ENCODE peak calls at places on chromosomes 5 and 9, in seven cellular contexts. V, B, M, O, Y, X and I are unnamed samples.

GRCh38 chr9:113807173-113808061 is 68.7 kb upstream of the ZNF618 start:
- DNase-seq in V (no peak), B (peak), O (peak), M (peak), Y (peak), X (peak), I (peak)

GRCh38 chr9:26723486-26723885 is 169.1 kb downstream of the CAAP1 start:
- DNase-seq in B (peak), V (no peak), X (peak), Y (no peak), O (peak), M (peak), I (peak)

GRCh38 chr5:55063220-55063863 is 39.1 kb upstream of the GZMA start:
- DNase-seq in M (no peak), Y (no peak), B (no peak), X (no peak), O (no peak), V (no peak), I (no peak)

GRCh38 chr9:76101472-76101871 is 211.0 kb downstream of the PCSK5 start:
- DNase-seq in V (no peak), Y (no peak), B (no peak), M (no peak), O (no peak), X (no peak), I (no peak)

GRCh38 chr9:110351009-110351467 is 13.4 kb upstream of the TXNDC8 start:
- DNase-seq in Y (no peak), M (peak), B (no peak), V (no peak), O (no peak), X (peak), I (no peak)

GRCh38 chr5:40037703-40038102 is 612.9 kb upstream of the DAB2 start:
- DNase-seq in Y (no peak), B (no peak), M (no peak), O (no peak), V (no peak), X (no peak), I (peak)

GRCh38 chr9:111000202-111000601 is 38.1 kb downstream of the LPAR1 start:
- DNase-seq in V (no peak), B (no peak), M (no peak), O (no peak), Y (no peak), X (no peak), I (no peak)

GRCh38 chr9:76927540-76928240 is 21.8 kb upstream of the PRUNE2 start:
- DNase-seq in X (no peak), O (no peak), Y (no peak), V (no peak), M (no peak), B (no peak), I (no peak)

GRCh38 chr5:56620903-56621680 is 194.3 kb upstream of the MAP3K1 start:
- DNase-seq in V (no peak), Y (no peak), B (no peak), O (no peak), M (no peak), X (no peak), I (no peak)

GRCh38 chr9:82247318-82247717 is 258.7 kb downstream of the SPATA31D1 start:
- DNase-seq in B (no peak), X (no peak), O (no peak), M (no peak), V (no peak), Y (no peak), I (no peak)

GRCh38 chr9:6611891-6612290 is 33.6 kb downstream of the GLDC start:
- DNase-seq in O (no peak), M (no peak), Y (no peak), X (no peak), V (no peak), B (no peak), I (no peak)

GRCh38 chr5:89445106-89445745 is 562.2 kb upstream of the MEF2C start:
- DNase-seq in M (no peak), X (no peak), O (no peak), V (no peak), Y (no peak), B (no peak), I (no peak)

GRCh38 chr9:125829743-125830142 is 82.6 kb downstream of the PBX3 start:
- DNase-seq in Y (peak), M (peak), X (no peak), O (peak), B (no peak), V (peak), I (no peak)

GRCh38 chr5:103275851-103276250 is 17.3 kb downstream of the MACIR start:
- DNase-seq in V (no peak), M (no peak), B (no peak), X (no peak), O (no peak), Y (no peak), I (no peak)

GRCh38 chr5:93279292-93279974 is 301.6 kb downstream of the NR2F1-AS1 start:
- DNase-seq in X (no peak), Y (no peak), B (no peak), V (no peak), O (no peak), M (no peak), I (no peak)

GRCh38 chr5:95959964-95960801 is 1.5 kb downstream of the ELL2 start:
- DNase-seq in X (peak), V (no peak), O (peak), M (peak), B (no peak), Y (no peak), I (peak)

GRCh38 chr5:171342362-171343111 is 33.5 kb downstream of the TLX3 start:
- DNase-seq in V (peak), M (peak), O (peak), B (no peak), Y (peak), X (peak), I (no peak)

GRCh38 chr9:35771524-35771923 is 17.4 kb upstream of the MSMP start:
- DNase-seq in V (no peak), B (no peak), M (peak), X (no peak), O (peak), Y (no peak), I (no peak)

GRCh38 chr5:8457187-8458037 is 588.5 kb downstream of the MTRR start:
- DNase-seq in X (peak), O (no peak), V (peak), Y (peak), B (peak), M (peak), I (peak)

GRCh38 chr9:14907360-14907685 is 2.9 kb downstream of the FREM1 start:
- DNase-seq in V (no peak), B (no peak), X (no peak), O (no peak), Y (no peak), M (no peak), I (no peak)

GRCh38 chr5:147578228-147579024 is 68.6 kb upstream of the DPYSL3 start:
- DNase-seq in B (no peak), M (peak), Y (no peak), X (peak), V (no peak), O (peak), I (no peak)

GRCh38 chr5:27598576-27598975 is 560.2 kb upstream of the CDH9 start:
- DNase-seq in Y (no peak), V (no peak), O (no peak), B (no peak), X (no peak), M (no peak), I (no peak)